ENCODE peak calls at places on chromosome 10, in five cellular contexts. I is tibial nerve, X is Peyer's patch, E is sigmoid colon, R is lower leg skin. B is an unnamed sample.

GRCh38 chr10:120580651-120581259 is 123.7 kb downstream of the PLPP4 start:
- DNase-seq in E (no peak), X (peak), R (no peak), I (no peak), B (no peak)

GRCh38 chr10:70503776-70504175 is 25.2 kb downstream of the PALD1 start:
- DNase-seq in I (no peak), E (no peak), X (no peak), R (no peak), B (no peak)

GRCh38 chr10:53839437-53840039 is 961.5 kb downstream of the PCDH15 start:
- DNase-seq in E (no peak), X (no peak), R (no peak), I (no peak), B (peak)

GRCh38 chr10:116470768-116471415 is 43.2 kb downstream of the PNLIPRP3 start:
- DNase-seq in X (no peak), R (no peak), I (no peak), E (no peak), B (no peak)

GRCh38 chr10:95290801-95291633 is at the start of gene PDLIM1:
- DNase-seq in E (peak), X (peak), I (no peak), R (peak), B (peak)

GRCh38 chr10:5446390-5446926 is 34.1 kb downstream of the NET1 start:
- DNase-seq in E (peak), I (peak), X (peak), R (peak), B (peak)

GRCh38 chr10:103982639-103983038 is 15.7 kb downstream of the SLK start:
- DNase-seq in X (no peak), E (no peak), R (no peak), I (no peak), B (peak)

GRCh38 chr10:126549326-126549725 is 121.2 kb downstream of the C10orf90 start:
- DNase-seq in X (no peak), I (no peak), R (no peak), E (no peak), B (no peak)

GRCh38 chr10:103731609-103732270 is 123.6 kb downstream of the SH3PXD2A start:
- DNase-seq in R (no peak), E (no peak), I (no peak), X (no peak), B (no peak)

GRCh38 chr10:89604200-89604599 is 40.8 kb downstream of the PANK1 start:
- DNase-seq in R (no peak), E (no peak), I (no peak), X (no peak), B (no peak)

GRCh38 chr10:30121401-30121800 is 62.0 kb upstream of the JCAD start:
- DNase-seq in E (no peak), X (no peak), R (no peak), I (no peak), B (no peak)

GRCh38 chr10:70106958-70107791 is 25.4 kb downstream of the AIFM2 start:
- DNase-seq in E (no peak), R (no peak), I (no peak), X (no peak), B (peak)

GRCh38 chr10:11015371-11015934 is 2.2 kb upstream of the CELF2 start:
- DNase-seq in I (no peak), E (no peak), R (no peak), X (no peak), B (no peak)

GRCh38 chr10:44713307-44713706 is 197.8 kb upstream of the TMEM72 start:
- DNase-seq in R (no peak), E (no peak), I (no peak), X (no peak), B (no peak)

GRCh38 chr10:133357293-133358151 is at the start of gene FUOM:
- DNase-seq in I (no peak), X (peak), R (no peak), E (no peak), B (peak)

GRCh38 chr10:126705131-126705530 is 34.6 kb upstream of the C10orf90 start:
- DNase-seq in E (no peak), X (no peak), R (no peak), I (no peak), B (no peak)

GRCh38 chr10:117450940-117451339 is 75.7 kb upstream of the PDZD8 start:
- DNase-seq in E (no peak), I (no peak), R (no peak), X (no peak), B (no peak)

GRCh38 chr10:110356628-110357245 is 52.0 kb upstream of the SMNDC1 start:
- DNase-seq in R (no peak), X (peak), I (no peak), E (no peak), B (no peak)

GRCh38 chr10:17882557-17882956 is 69.2 kb upstream of the SLC39A12 start:
- DNase-seq in I (peak), X (no peak), R (no peak), E (no peak), B (no peak)

GRCh38 chr10:18710201-18710653 is 51.0 kb downstream of the ARL5B start:
- DNase-seq in I (no peak), E (no peak), R (no peak), X (no peak), B (no peak)

GRCh38 chr10:15231403-15231802 is 62.9 kb upstream of the NMT2 start:
- DNase-seq in I (no peak), E (no peak), R (no peak), X (peak), B (no peak)

GRCh38 chr10:28892818-28893547 is 215.7 kb downstream of the BAMBI start:
- DNase-seq in I (no peak), X (no peak), E (no peak), R (no peak), B (no peak)

GRCh38 chr10:79050896-79051555 is 17.7 kb upstream of the ZMIZ1 start:
- DNase-seq in R (peak), I (no peak), E (peak), X (peak), B (no peak)

GRCh38 chr10:44506386-44506785 is 121.5 kb upstream of the CXCL12 start:
- DNase-seq in I (no peak), E (no peak), X (no peak), R (no peak), B (no peak)

GRCh38 chr10:118595064-118595420 is 406 bp downstream of the PRLHR start:
- DNase-seq in E (no peak), R (no peak), X (no peak), I (no peak), B (no peak)

GRCh38 chr10:10798021-10798420 is 219.7 kb upstream of the CELF2 start:
- DNase-seq in I (no peak), X (no peak), R (no peak), E (no peak), B (no peak)

GRCh38 chr10:122692744-122693143 is 6.9 kb downstream of the C10orf120 start:
- DNase-seq in X (no peak), I (no peak), E (no peak), R (no peak), B (no peak)

GRCh38 chr10:25811141-25811685 is 122.8 kb upstream of the MYO3A start:
- DNase-seq in I (no peak), R (no peak), X (no peak), E (no peak), B (no peak)

GRCh38 chr10:116044722-116045374 is 228.2 kb downstream of the GFRA1 start:
- DNase-seq in E (no peak), R (no peak), X (no peak), I (peak), B (no peak)

GRCh38 chr10:34223658-34224057 is 591.4 kb downstream of the PARD3 start:
- DNase-seq in X (no peak), R (no peak), I (no peak), E (no peak), B (no peak)

GRCh38 chr10:70827358-70827757 is 11.6 kb downstream of the SGPL1 start:
- DNase-seq in E (no peak), I (no peak), R (no peak), X (no peak), B (no peak)

GRCh38 chr10:26527018-26527417 is 88.9 kb downstream of the APBB1IP start:
- DNase-seq in E (no peak), X (no peak), R (no peak), I (no peak), B (no peak)

GRCh38 chr10:112741830-112742402 is 208.1 kb upstream of the TCF7L2 start:
- DNase-seq in E (no peak), I (no peak), X (no peak), R (no peak), B (no peak)

GRCh38 chr10:28722065-28722803 is 44.9 kb downstream of the BAMBI start:
- DNase-seq in R (no peak), I (peak), E (no peak), X (peak), B (no peak)

GRCh38 chr10:68578945-68579344 is 18.8 kb downstream of the TET1 start:
- DNase-seq in X (no peak), E (no peak), I (no peak), R (no peak), B (peak)

GRCh38 chr10:1654811-1655356 is 82.4 kb downstream of the ADARB2 start:
- DNase-seq in X (no peak), R (peak), I (no peak), E (peak), B (no peak)

GRCh38 chr10:124741922-124742417 is 2.2 kb downstream of the FAM53B start:
- DNase-seq in I (no peak), E (peak), R (peak), X (peak), B (peak)

DNA sequence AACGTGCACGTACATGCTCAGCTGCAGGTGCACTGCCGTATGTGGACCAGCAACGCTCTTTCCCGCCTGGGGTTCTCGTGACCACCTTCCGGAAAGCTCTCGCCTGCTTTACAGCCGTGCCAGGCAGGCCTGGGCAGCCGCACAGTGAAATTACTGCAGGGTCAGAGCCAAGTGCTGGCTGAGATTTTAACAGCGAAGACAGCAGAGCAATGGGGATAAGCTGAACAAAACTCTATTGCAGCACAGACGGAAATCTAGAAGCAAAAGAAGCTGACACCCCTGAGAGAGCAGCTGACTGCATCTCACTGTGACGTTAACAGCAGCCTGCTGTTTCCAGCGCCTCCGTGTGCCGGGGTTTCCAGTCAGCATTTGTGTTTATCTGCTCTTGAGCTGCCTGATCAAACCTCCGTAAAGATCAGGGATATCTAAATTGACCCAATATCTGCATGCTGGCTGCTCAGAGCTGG is 179.0 kb downstream of the DIP2C start:
- DNase-seq in R (no peak), X (no peak), E (peak), I (no peak), B (no peak)
- TF ChIP-seq POLR2A in R (no peak), X (no peak), E (no peak), I (no peak), B (no peak)

GRCh38 chr10:75398630-75399460 is 2.7 kb downstream of the ZNF503 start:
- DNase-seq in R (no peak), X (peak), E (peak), I (no peak), B (no peak)

GRCh38 chr10:75396861-75397570 is 4.5 kb downstream of the ZNF503 start:
- DNase-seq in E (no peak), R (no peak), X (no peak), I (no peak), B (no peak)

GRCh38 chr10:75395955-75396860 is 5.4 kb downstream of the ZNF503 start:
- DNase-seq in X (peak), I (no peak), E (no peak), R (no peak), B (no peak)

GRCh38 chr10:75398238-75398629 is 3.3 kb downstream of the ZNF503 start:
- DNase-seq in I (no peak), R (no peak), X (no peak), E (no peak), B (no peak)

DNA sequence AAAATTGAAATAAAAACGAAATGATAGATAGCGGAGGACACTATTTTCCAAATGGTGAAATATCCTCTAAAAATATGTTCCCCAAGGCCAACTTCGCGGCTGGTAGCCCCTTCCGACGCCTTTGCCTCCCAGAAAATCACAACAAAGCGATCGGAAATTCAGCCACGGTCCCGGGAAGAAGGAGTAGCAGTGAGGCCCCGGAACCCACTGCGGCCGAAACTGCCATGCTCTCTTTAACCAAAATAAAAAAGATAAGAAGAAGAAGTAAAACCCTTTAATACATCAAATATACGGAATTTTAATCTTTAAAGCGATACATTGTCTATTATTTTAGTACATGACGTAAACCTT is 4.0 kb downstream of the ZNF503 start:
- DNase-seq in E (no peak), I (no peak), R (no peak), X (no peak), B (no peak)
- TF ChIP-seq POLR2A in E (no peak), I (no peak), R (no peak), X (no peak), B (no peak)

DNA sequence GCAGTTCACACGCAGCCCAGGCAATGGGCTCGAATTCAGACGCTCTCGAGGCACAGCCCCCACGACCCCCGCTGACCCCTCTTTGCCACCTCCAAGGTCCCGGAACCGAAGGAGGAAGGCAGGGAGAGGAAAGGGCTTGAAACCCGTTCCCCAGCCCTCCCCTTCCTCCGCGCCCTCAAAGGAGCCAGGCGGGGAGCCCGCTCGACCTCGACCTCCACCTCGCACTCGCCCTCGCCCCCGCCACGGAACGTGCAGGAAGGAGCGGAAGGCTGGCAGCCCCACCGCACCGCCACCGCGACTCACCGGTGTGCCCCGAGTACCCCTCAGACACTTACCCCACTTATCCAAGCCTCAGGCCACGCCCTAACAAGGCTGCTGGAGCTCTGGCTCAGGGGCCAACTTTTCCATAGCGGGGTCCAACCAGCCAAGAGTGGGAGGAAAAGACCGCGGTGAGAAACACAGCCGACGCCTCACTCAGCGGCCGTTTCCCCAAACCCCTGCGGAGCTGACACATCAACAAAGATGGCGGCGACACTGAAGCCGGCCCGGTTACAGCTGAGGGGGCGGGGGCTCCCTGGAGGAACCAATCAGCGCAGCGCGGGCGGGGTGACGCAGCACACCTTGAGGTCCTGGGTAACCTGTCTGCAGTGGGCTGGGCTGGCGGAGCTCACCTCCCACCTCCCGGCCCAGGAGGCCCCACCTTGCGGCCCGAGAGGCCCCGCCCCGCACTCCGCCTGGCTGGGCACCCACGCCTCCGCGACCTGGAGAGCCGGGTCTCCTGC is at the start of gene CCDC186:
- DNase-seq in E (peak), X (peak), R (peak), I (peak), B (peak)
- TF ChIP-seq POLR2A in E (peak), X (peak), R (peak), I (peak), B (peak)

DNA sequence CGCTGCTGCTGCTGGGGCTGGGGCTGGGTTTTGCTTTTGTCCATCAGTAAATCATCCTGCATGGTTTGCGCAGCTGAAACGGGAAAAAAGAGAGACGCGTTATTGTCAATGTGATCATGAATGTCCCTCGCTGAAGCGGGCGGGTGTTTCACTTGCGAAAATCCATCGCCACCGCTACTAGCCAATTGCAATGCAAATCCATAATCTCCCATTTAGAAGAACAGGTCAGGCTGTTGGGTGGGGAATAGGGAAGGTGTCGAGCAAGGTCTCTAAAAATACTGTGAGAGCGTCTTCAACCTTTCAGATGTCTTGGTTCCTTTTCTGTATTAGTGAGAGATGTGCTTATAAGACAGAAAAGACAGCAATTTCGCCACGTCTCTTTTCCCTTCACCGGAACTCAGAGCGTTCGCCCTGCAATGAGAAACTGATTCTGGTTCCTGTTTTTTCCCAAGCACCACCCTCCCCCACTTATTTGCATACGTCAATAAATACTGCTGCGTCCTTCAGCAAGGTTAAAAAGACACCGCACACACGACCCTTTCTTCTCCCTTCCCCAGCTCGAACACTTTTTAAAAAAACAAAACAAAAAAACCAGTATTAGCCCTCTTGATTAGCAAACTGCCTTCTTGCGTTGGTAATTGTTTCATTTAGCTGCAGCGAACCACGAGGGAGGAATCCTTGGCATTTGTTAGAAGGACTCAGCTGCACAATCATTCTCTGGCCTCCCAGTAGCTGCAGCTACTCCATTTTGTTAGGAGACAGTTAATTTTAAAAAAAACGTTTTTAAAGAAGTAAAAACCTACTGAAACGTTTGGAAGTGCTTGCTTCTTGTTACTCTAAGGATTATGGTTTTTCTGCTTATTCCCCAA is 50.4 kb downstream of the CPEB3 start:
- DNase-seq in X (peak), R (peak), E (peak), I (peak), B (peak)
- TF ChIP-seq POLR2A in X (peak), R (no peak), E (no peak), I (peak), B (no peak)

DNA sequence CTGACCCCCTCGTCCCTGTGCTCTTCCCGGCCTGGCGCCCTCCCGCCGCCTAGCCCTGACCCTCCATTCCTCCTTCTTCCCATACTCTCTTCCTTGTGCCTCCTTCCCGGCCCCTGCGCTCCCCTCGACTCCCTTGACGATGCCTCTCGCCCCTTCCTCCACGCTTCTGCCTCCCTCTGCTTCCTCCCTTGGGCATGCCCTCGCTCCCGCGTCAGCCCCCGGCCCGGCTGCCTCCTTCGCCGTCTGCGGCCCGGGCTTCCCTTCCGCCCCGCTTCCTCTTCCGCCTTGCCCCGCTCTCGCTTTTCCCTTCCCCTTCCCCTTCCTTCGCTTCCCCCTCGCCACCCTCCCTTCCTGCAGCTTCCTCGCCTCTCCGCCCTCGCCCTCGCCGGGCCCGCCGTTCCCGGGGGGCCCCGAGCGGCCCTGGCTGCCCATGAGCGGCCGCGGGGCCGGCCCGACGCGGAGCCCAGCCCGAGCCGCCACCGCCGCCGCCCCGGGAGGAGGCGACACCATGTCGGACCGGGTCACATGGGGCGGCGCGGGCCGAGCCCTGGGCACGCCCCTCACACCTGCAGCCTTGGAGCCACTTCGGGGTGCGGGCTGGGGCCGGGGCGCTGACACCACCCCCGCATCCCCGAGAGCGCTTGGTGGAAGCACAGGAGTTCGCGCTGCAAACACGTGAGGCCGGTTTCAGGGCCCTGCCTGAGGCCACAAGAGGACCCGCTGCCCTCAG is at the start of gene FBXW4:
- DNase-seq in E (peak), X (peak), I (peak), R (peak), B (peak)
- TF ChIP-seq POLR2A in E (no peak), X (peak), I (peak), R (no peak), B (peak)

DNA sequence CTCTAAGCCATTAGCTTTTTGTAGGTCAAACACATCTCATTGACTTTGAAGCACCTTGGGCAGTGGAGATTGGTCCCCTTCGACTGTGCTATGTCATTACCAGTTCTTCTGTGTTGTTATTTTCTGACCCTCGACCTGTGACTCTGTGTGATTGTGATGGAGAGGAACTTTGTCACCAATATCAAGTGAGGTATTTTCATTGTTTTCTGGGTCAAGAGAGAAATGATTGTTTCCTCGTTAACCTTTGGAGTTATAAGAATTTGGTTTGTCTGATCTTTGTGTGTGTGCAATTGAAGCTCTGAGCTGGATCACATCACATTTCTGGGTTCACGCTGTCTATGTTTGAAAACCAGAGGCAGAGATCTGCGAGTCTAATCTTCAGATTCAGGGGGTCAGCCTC is 432.2 kb upstream of the KLF6 start:
- DNase-seq in X (peak), E (no peak), I (no peak), R (no peak), B (no peak)
- TF ChIP-seq POLR2A in X (no peak), E (no peak), I (no peak), R (no peak), B (no peak)

B was measured in erythroblast.